ENCODE peak calls at places on chromosomes 7 and 10, in five cellular contexts. D is H1, Z is neuronal stem cell, X is H9, Q is mesenchymal stem cell. C is an unnamed sample.

GRCh38 chr10:48469516-48470020 is 135.3 kb downstream of the ARHGAP22 start:
- DNase-seq in D (no peak), Z (no peak), X (peak), Q (peak), C (no peak)

GRCh38 chr10:97318772-97319651 is at the start of gene FRAT1:
- DNase-seq in D (peak), Z (peak), X (peak), Q (peak), C (peak)

GRCh38 chr10:33055636-33056035 is 97.6 kb upstream of the ITGB1 start:
- DNase-seq in D (no peak), Z (no peak), X (no peak), Q (no peak), C (no peak)

GRCh38 chr7:3157541-3158287 is 114.0 kb upstream of the CARD11 start:
- DNase-seq in D (no peak), Z (no peak), X (no peak), Q (no peak), C (no peak)

GRCh38 chr10:108360187-108360586 is 1195.7 kb upstream of the SORCS1 start:
- DNase-seq in D (no peak), Z (no peak), X (no peak), Q (no peak), C (no peak)

GRCh38 chr10:61950449-61951143 is 49.1 kb downstream of the ARID5B start:
- DNase-seq in D (no peak), Z (no peak), X (no peak), Q (no peak), C (no peak)

GRCh38 chr7:159281573-159281972 is 136.9 kb upstream of the VIPR2 start:
- DNase-seq in D (no peak), Z (no peak), X (no peak), Q (no peak), C (no peak)

GRCh38 chr10:51010977-51011376 is 63.3 kb upstream of the PRKG1 start:
- DNase-seq in D (no peak), Z (no peak), X (no peak), Q (peak), C (peak)

GRCh38 chr10:105063796-105064195 is 422.7 kb downstream of the SORCS3 start:
- DNase-seq in D (peak), Z (peak), X (peak), Q (no peak), C (no peak)

GRCh38 chr7:76121044-76121443 is 73.1 kb downstream of the MDH2 start:
- DNase-seq in D (no peak), Z (no peak), X (no peak), Q (no peak), C (no peak)

GRCh38 chr10:114392112-114392835 is 12.0 kb downstream of the AFAP1L2 start:
- DNase-seq in D (no peak), Z (no peak), X (no peak), Q (no peak), C (peak)

GRCh38 chr7:146683439-146683838 is 566.8 kb downstream of the CNTNAP2 start:
- DNase-seq in D (no peak), Z (no peak), X (no peak), Q (peak), C (no peak)

GRCh38 chr10:31774928-31775668 is 153.5 kb downstream of the ARHGAP12 start:
- DNase-seq in D (no peak), Z (peak), X (no peak), Q (no peak), C (no peak)

GRCh38 chr10:31776159-31776558 is 152.5 kb downstream of the ARHGAP12 start:
- DNase-seq in D (no peak), Z (no peak), X (no peak), Q (no peak), C (no peak)

GRCh38 chr10:31780717-31781116 is 147.9 kb downstream of the ARHGAP12 start:
- DNase-seq in D (no peak), Z (no peak), X (no peak), Q (no peak), C (no peak)

GRCh38 chr10:31782701-31783100 is 145.9 kb downstream of the ARHGAP12 start:
- DNase-seq in D (no peak), Z (no peak), X (no peak), Q (peak), C (no peak)

DNA sequence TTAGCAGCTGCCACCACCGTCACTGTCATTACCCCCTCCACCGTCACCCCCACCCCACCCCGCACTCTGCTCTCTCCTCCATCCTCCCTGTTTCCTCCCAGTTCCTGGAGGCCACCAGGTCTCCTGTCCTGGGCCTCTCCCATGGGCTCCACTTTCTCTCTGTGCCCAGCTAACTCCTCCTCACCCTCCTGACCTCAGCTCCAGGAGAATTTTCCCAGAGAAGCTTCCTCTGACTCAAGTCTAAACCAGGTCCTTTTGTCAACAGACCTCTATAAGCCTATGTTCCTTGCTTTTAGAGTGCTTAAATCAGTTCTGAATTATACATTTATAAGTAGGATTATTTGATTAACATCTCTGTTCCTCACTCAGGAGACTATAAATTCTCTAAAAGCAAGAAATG is 150.0 kb downstream of the ARHGAP12 start:
- DNase-seq in D (no peak), Z (no peak), X (no peak), Q (no peak), C (no peak)
- H2BK12ac ChIP-seq in D (no peak), Z (no peak), X (no peak), Q (no peak), C (no peak)

DNA sequence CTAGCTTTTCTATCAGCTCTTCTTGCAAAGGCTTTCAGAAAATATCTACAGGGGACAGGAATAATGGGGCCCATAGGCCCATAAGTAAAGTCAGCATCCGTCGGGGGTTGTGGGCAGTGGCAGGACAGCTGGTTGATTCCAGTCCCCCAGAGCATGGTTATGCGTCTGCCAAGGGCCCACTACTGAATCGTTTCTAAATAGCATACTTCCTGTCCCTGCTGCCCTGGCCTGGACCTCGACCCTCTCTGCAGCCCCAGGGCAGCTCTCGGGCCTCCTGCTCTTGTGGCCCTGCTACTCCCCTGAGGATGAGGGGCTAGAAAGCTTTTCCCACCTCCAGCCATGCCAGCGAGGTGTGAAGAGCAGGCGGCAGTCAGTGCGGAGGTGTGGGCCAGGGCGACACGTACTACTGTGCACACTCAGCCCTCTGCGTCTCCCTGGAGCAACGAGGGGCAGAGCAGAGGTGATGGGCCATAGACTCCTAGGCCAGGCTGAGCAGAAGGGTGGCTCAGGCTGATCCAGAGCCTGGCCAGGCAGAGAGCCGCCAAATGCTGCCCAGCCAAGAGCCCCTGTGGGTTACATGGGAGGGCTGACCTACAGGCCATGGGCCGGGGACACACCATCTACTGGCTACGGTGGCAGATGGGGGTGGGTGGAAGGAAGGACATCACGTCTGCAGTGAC is 4.7 kb upstream of the OPN4 start:
- DNase-seq in D (no peak), Z (no peak), X (peak), Q (no peak), C (no peak)
- H2BK12ac ChIP-seq in D (no peak), Z (peak), X (no peak), Q (peak), C (no peak)

GRCh38 chr10:74888947-74889661 is 62.7 kb downstream of the KAT6B start:
- DNase-seq in D (no peak), Z (no peak), X (no peak), Q (no peak), C (no peak)

GRCh38 chr10:74891048-74891447 is 64.6 kb downstream of the KAT6B start:
- DNase-seq in D (no peak), Z (no peak), X (no peak), Q (no peak), C (no peak)

GRCh38 chr10:74892874-74893273 is 66.5 kb downstream of the KAT6B start:
- DNase-seq in D (no peak), Z (no peak), X (no peak), Q (no peak), C (no peak)

GRCh38 chr10:74889662-74889998 is 63.2 kb downstream of the KAT6B start:
- DNase-seq in D (no peak), Z (no peak), X (no peak), Q (no peak), C (no peak)

DNA sequence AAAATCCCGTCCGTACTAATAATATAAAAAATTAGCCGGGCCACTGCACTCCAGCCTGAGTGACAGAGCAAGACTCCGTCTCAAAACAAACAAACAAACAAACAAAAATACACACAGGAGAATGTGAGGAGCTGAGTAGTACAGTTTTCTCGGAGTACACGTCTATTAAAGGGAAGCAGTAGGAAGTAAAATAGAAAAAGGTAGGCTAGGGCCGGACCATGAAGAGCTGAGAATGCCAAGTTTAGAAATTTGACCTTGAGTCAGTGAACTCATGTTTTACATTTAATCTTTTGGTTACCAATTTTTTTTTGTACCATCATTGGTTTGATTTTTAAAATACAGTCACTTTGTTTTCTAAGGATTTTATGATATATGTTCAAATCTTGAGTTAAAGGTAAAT is 64.1 kb downstream of the KAT6B start:
- DNase-seq in D (no peak), Z (no peak), X (no peak), Q (no peak), C (no peak)
- H2BK12ac ChIP-seq in D (no peak), Z (no peak), X (no peak), Q (no peak), C (no peak)

DNA sequence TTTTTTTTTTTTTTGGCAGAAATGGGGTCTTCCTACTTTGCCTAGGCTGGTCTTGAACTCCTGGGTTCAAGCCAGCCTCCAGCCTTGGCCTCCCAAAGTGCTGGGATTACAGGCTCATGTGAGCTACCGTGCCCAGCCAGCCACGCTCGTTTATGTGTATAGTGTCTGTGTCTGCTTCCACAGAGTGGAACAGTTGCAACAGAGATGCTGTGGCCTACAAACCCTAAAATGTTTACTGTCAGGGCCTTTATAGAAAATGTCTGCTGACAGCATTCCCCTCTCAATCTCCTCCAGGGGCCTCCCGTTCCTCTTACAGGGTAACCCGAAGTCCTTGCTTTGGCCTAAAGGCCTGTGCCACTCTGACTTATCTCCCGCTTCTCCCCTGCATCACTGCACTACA is 87.6 kb upstream of the LEP start:
- DNase-seq in D (no peak), Z (no peak), X (no peak), Q (no peak), C (no peak)
- H2BK12ac ChIP-seq in D (no peak), Z (no peak), X (no peak), Q (no peak), C (no peak)

GRCh38 chr10:92483539-92483938 is 90.4 kb downstream of the IDE start:
- DNase-seq in D (no peak), Z (no peak), X (no peak), Q (no peak), C (no peak)

GRCh38 chr10:92490387-92490786 is 83.5 kb downstream of the IDE start:
- DNase-seq in D (no peak), Z (no peak), X (no peak), Q (peak), C (no peak)

GRCh38 chr10:92486637-92487036 is 87.3 kb downstream of the IDE start:
- DNase-seq in D (no peak), Z (no peak), X (no peak), Q (peak), C (no peak)
- H2BK12ac ChIP-seq in D (no peak), Z (no peak), X (no peak), Q (no peak), C (no peak)

GRCh38 chr7:1901431-1902210 is 231.5 kb downstream of the ELFN1 start:
- DNase-seq in D (no peak), Z (no peak), X (no peak), Q (no peak), C (no peak)
- H2BK12ac ChIP-seq in D (no peak), Z (no peak), X (no peak), Q (no peak), C (no peak)

DNA sequence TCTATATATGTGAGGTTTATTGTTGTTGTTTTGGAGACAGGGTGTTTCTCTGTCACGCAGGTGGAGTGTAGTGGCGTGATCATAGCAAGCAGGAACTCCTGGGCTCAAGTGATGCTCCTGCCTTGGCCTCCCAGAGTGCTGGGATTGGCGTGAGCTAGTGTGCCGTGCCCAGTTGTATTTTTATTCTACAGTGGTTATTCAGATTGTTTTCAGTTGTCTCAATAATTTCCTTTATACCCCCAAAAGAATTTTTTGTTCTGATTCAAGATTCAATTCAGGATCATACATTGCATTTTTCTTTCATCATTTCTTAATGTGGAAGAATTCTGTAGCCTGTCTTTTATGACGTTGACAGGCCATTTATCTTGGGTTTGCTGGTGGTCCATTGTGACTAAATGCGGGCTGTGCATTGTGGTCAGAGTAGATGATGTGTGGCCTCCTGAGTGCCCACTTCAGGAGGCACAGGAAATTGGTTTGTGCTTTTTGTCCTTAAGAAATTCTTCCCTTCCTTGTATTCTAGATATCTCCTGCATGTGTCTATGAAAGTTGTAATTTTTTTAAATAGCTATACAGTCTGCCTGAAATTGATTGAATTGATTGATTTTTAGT is 22.9 kb downstream of the RBM33 start:
- DNase-seq in D (no peak), Z (no peak), X (no peak), Q (no peak), C (no peak)
- H2BK12ac ChIP-seq in D (no peak), Z (no peak), X (no peak), Q (no peak), C (no peak)

GRCh38 chr7:89685287-89685686 is 469.0 kb upstream of the STEAP1 start:
- DNase-seq in D (no peak), Z (no peak), X (no peak), Q (no peak), C (no peak)
- H2BK12ac ChIP-seq in D (no peak), Z (no peak), X (no peak), Q (no peak), C (no peak)

GRCh38 chr10:36602374-36602773 is 523.0 kb upstream of the ANKRD30A start:
- DNase-seq in D (no peak), Z (no peak), X (no peak), Q (peak), C (no peak)

GRCh38 chr10:36603688-36604087 is 521.7 kb upstream of the ANKRD30A start:
- DNase-seq in D (no peak), Z (no peak), X (no peak), Q (no peak), C (no peak)

GRCh38 chr10:36592964-36593363 is 532.4 kb upstream of the ANKRD30A start:
- DNase-seq in D (no peak), Z (no peak), X (no peak), Q (no peak), C (no peak)

GRCh38 chr10:36597921-36598320 is 527.5 kb upstream of the ANKRD30A start:
- DNase-seq in D (no peak), Z (no peak), X (no peak), Q (no peak), C (no peak)
- H2BK12ac ChIP-seq in D (no peak), Z (no peak), X (no peak), Q (no peak), C (no peak)